ENCODE peak calls at places on chromosomes 11 and 22, in eight cellular contexts. F is mammary epithelial cell; O is AG04450; Q is heart right ventricle; R is pancreas; D is heart left ventricle; E is CD4-positive, alpha-beta T cell; Y is K562. J is an unnamed sample. For H3K9me3, the result is how much of the 10 kb centered on the place peaks cover.

GRCh38 chr11:117230981-117231636 is 764 bp downstream of the PCSK7 start:
- DNase-seq in F (peak), O (no peak), Q (no peak), R (no peak), D (no peak), E (no peak), Y (no peak), J (peak)

GRCh38 chr11:17898782-17899181 is 114.1 kb downstream of the SERGEF start:
- DNase-seq in F (no peak), O (no peak), Q (no peak), R (no peak), D (no peak), E (no peak), Y (no peak), J (peak)

GRCh38 chr22:37566329-37566837 is 6.1 kb downstream of the CDC42EP1 start:
- DNase-seq in F (no peak), O (no peak), Q (no peak), R (no peak), D (no peak), E (peak), Y (no peak), J (no peak)

GRCh38 chr22:46120420-46120737 is 29.9 kb upstream of the PPARA start:
- DNase-seq in F (no peak), O (no peak), Q (no peak), R (no peak), D (no peak), E (no peak), Y (no peak), J (no peak)

GRCh38 chr11:65298655-65299179 is 15.9 kb upstream of the CDC42EP2 start:
- DNase-seq in F (no peak), O (no peak), Q (peak), R (no peak), D (peak), E (no peak), Y (no peak), J (no peak)

GRCh38 chr11:120608760-120609211 is 97.2 kb downstream of the GRIK4 start:
- DNase-seq in F (no peak), O (no peak), Q (no peak), R (no peak), D (no peak), E (no peak), Y (no peak), J (no peak)

GRCh38 chr22:35467788-35468187 is 67.8 kb downstream of the MCM5 start:
- DNase-seq in F (peak), O (no peak), Q (peak), R (peak), D (peak), E (no peak), Y (no peak), J (no peak)

GRCh38 chr11:19160839-19161238 is 40.9 kb downstream of the CSRP3 start:
- DNase-seq in F (no peak), O (no peak), Q (no peak), R (no peak), D (no peak), E (no peak), Y (no peak), J (peak)

GRCh38 chr11:122578168-122578825 is 77.2 kb upstream of the UBASH3B start:
- DNase-seq in F (no peak), O (no peak), Q (no peak), R (no peak), D (no peak), E (no peak), Y (no peak), J (peak)

GRCh38 chr22:24176630-24177029 is 4.7 kb upstream of the SUSD2 start:
- DNase-seq in F (no peak), O (no peak), Q (peak), R (no peak), D (peak), E (no peak), Y (no peak), J (no peak)

GRCh38 chr11:72616655-72617054 is 57.6 kb downstream of the PDE2A start:
- DNase-seq in F (no peak), O (no peak), Q (no peak), R (no peak), D (no peak), E (no peak), Y (no peak), J (no peak)

GRCh38 chr22:42646569-42647525 is 2.3 kb downstream of the CYB5R3 start:
- DNase-seq in F (no peak), O (no peak), Q (peak), R (peak), D (peak), E (no peak), Y (peak), J (no peak)

GRCh38 chr11:73956876-73957653 is 6.2 kb downstream of the DNAJB13 start:
- DNase-seq in F (no peak), O (no peak), Q (no peak), R (no peak), D (no peak), E (no peak), Y (no peak), J (no peak)

GRCh38 chr22:44724416-44724815 is 22.4 kb downstream of the PRR5 start:
- DNase-seq in F (no peak), O (no peak), Q (no peak), R (no peak), D (no peak), E (no peak), Y (no peak), J (no peak)

GRCh38 chr22:32823024-32823730 is 21.7 kb downstream of the TIMP3 start:
- DNase-seq in F (no peak), O (no peak), Q (no peak), R (no peak), D (no peak), E (no peak), Y (peak), J (peak)

GRCh38 chr11:77236901-77237300 is 64.6 kb downstream of the GDPD4 start:
- DNase-seq in F (no peak), O (no peak), Q (no peak), R (no peak), D (no peak), E (no peak), Y (no peak), J (peak)

GRCh38 chr22:39206491-39206890 is 38.3 kb downstream of the PDGFB start:
- DNase-seq in F (no peak), O (no peak), Q (no peak), R (peak), D (peak), E (no peak), Y (no peak), J (no peak)

GRCh38 chr11:118180300-118180703 is 3.9 kb upstream of the SCN2B start:
- DNase-seq in F (peak), O (no peak), Q (peak), R (no peak), D (peak), E (no peak), Y (no peak), J (no peak)

GRCh38 chr22:42959472-42960145 is 55.3 kb downstream of the PACSIN2 start:
- DNase-seq in F (peak), O (peak), Q (peak), R (peak), D (peak), E (no peak), Y (peak), J (no peak)

GRCh38 chr11:119483881-119484371 is 61.0 kb upstream of the THY1 start:
- DNase-seq in F (no peak), O (no peak), Q (no peak), R (no peak), D (peak), E (no peak), Y (no peak), J (no peak)

GRCh38 chr11:353315-353857 is 15.9 kb upstream of the B4GALNT4 start:
- DNase-seq in F (no peak), O (peak), Q (peak), R (peak), D (peak), E (no peak), Y (peak), J (peak)

GRCh38 chr11:115377882-115378296 is 126.3 kb downstream of the CADM1 start:
- DNase-seq in F (peak), O (no peak), Q (no peak), R (no peak), D (no peak), E (no peak), Y (no peak), J (peak)

GRCh38 chr11:99937330-99937729 is 749.8 kb upstream of the ARHGAP42 start:
- DNase-seq in F (no peak), O (no peak), Q (no peak), R (no peak), D (no peak), E (no peak), Y (no peak), J (no peak)

GRCh38 chr11:83502041-83502440 is 215.9 kb upstream of the CCDC90B start:
- DNase-seq in F (no peak), O (no peak), Q (no peak), R (no peak), D (no peak), E (no peak), Y (no peak), J (peak)

GRCh38 chr11:36278531-36279245 is 10.5 kb downstream of the COMMD9 start:
- DNase-seq in F (no peak), O (no peak), Q (no peak), R (no peak), D (no peak), E (no peak), Y (no peak), J (no peak)

GRCh38 chr11:73493838-73494598 is 103.9 kb downstream of the FAM168A start:
- DNase-seq in F (peak), O (peak), Q (no peak), R (no peak), D (no peak), E (no peak), Y (no peak), J (peak)

GRCh38 chr11:64990222-64990918 is 6.4 kb downstream of the BATF2 start:
- DNase-seq in F (no peak), O (no peak), Q (peak), R (no peak), D (peak), E (no peak), Y (no peak), J (no peak)

GRCh38 chr11:62538470-62539237 is 8.0 kb downstream of the AHNAK start:
- DNase-seq in F (no peak), O (no peak), Q (no peak), R (no peak), D (no peak), E (no peak), Y (no peak), J (no peak)

GRCh38 chr11:38950882-38951281 is 2352.8 kb upstream of the RAG2 start:
- DNase-seq in F (no peak), O (no peak), Q (no peak), R (no peak), D (no peak), E (no peak), Y (no peak), J (peak)

GRCh38 chr11:73478737-73479347 is 102.6 kb downstream of the RELT start:
- DNase-seq in F (peak), O (no peak), Q (no peak), R (no peak), D (no peak), E (no peak), Y (peak), J (peak)

GRCh38 chr11:35747638-35748037 is 85.1 kb downstream of the TRIM44 start:
- DNase-seq in F (no peak), O (no peak), Q (no peak), R (peak), D (no peak), E (no peak), Y (no peak), J (no peak)

GRCh38 chr11:125141686-125142535 is 22.6 kb upstream of the PKNOX2 start:
- DNase-seq in F (no peak), O (no peak), Q (peak), R (no peak), D (peak), E (peak), Y (peak), J (peak)

GRCh38 chr11:1949302-1949701 is 2.2 kb downstream of the MRPL23 start:
- DNase-seq in F (no peak), O (no peak), Q (no peak), R (no peak), D (no peak), E (no peak), Y (no peak), J (no peak)

DNA sequence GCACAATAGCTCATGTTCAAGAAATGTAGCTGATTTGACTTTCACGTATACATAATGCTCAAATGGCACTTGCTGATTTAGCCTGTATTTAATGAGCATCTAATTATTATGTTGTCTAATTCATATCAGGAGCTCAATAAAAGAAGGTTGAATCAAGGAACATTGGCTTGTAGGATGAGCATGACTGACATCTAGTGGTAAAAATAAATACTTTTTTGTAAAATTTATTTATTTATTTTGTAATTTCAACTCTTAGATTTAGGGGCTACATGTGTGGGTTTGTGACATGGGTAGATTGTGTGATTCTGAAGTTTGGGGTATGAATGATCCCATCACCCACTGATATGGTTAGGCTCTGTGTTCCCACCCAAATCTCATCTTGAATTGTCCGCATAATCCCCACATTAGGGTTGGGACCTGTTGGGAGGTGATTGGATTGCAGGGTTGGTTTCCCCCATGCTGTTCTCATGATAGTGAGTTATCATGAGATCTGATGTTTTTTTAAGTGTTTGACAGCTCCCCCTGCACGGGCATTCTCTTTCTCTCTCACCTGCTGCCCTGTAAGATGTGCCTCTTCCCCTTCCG is 1.7 kb upstream of the OR52E5 start:
- DNase-seq in F (peak), O (no peak), Q (no peak), R (no peak), D (no peak), E (no peak), Y (peak), J (peak)
- TF ChIP-seq CTCF in F (peak), O (peak), Q (peak), R (no peak), D (peak), E (peak), Y (peak), J (peak)

DNA sequence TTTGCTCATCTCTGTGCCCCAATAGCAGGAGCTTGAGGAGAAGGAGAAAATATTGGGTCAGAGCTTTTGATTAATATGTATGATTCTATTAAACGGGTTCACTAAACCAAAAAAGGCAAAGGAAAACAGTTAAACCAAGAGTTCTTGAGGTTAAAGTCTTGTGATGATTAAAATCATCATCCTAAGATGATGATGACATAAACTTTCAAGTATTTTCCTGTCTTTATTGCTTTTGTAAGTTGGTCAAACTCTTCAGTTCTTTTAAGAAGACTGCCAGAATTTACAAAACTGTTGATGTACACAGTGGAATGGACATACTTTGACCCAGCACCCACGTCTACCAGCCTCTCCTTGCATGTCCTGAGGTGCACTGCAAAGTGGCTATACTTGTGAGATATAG is 41.0 kb downstream of the FDX1 start:
- DNase-seq in F (no peak), O (no peak), Q (no peak), R (no peak), D (no peak), E (no peak), Y (no peak), J (no peak)
- H3K9me3 ChIP-seq in F (under half), O (under half), Q (under half), R (under half), D (under half), E (under half), Y (under half), J (under half)

DNA sequence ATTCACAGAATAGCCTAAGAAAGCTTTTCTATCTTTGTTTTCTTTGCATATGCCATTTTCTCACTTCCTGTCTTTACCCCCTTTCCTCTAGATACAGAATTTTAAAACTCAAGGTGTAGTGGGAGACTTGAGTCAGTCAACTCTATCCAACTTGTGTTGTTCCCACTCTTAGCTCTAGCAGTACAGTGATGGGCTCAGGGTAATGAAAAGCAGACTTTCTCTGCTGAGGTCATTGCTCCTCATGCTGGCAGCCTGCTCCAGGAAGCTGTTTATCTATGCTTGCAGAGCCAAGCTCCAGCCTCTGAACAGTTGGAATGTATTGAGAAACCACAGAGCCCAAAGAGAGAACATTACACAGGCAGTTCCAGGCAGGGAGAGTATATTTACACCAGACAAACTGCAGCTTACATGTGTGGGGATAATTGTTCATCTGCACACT is 68.1 kb downstream of the CSTPP1 start:
- DNase-seq in F (peak), O (peak), Q (peak), R (peak), D (peak), E (no peak), Y (peak), J (peak)
- H3K27ac ChIP-seq in F (no peak), O (peak), Q (peak), R (peak), D (peak), E (no peak), Y (peak), J (no peak)

GRCh38 chr11:102784380-102784779 is 4.0 kb upstream of the MMP10 start:
- DNase-seq in F (no peak), O (no peak), Q (no peak), R (no peak), D (no peak), E (no peak), Y (no peak), J (no peak)
- TF ChIP-seq CTCF in F (no peak), O (no peak), Q (no peak), R (no peak), D (no peak), E (no peak), Y (no peak), J (no peak)

GRCh38 chr22:47883757-47884156 is 1121.3 kb downstream of the TBC1D22A start:
- DNase-seq in F (no peak), O (no peak), Q (no peak), R (no peak), D (no peak), E (no peak), Y (no peak), J (no peak)
- H3K9me3 ChIP-seq in F (half or more), O (half or more), Q (under half), R (under half), D (under half), E (under half), Y (under half), J (under half)

J was measured in PC-3.